ENCODE peak calls at places on chromosomes 2 and 18, in four cellular contexts. I is small intestine, Q is heart left ventricle, W is fibroblast of pulmonary artery. U is an unnamed sample.

GRCh38 chr2:112275314-112275886 is at the start of gene ZC3H6:
- DNase-seq in I (peak; percentile 96), Q (peak; percentile 99), W (peak; percentile 99), U (peak; percentile 98)

GRCh38 chr18:57425096-57425495 is 10.1 kb upstream of the ONECUT2 start:
- DNase-seq in I (no peak), Q (no peak), W (no peak), U (no peak)

GRCh38 chr2:33437297-33437696 is 39.2 kb upstream of the RASGRP3 start:
- DNase-seq in I (no peak), Q (no peak), W (peak; percentile 88), U (peak; percentile 88)

GRCh38 chr2:215188078-215188477 is 49.7 kb upstream of the ABCA12 start:
- DNase-seq in I (no peak), Q (no peak), W (peak; percentile 44), U (no peak)

GRCh38 chr18:3604626-3605408 is 154.8 kb downstream of the TGIF1 start:
- DNase-seq in I (peak; percentile 80), Q (no peak), W (peak; percentile 99), U (peak; percentile 99)

GRCh38 chr2:97743913-97744312 is 30.5 kb downstream of the ZAP70 start:
- DNase-seq in I (no peak), Q (no peak), W (no peak), U (no peak)

GRCh38 chr18:57062178-57062577 is 84.7 kb upstream of the BOD1L2 start:
- DNase-seq in I (no peak), Q (no peak), W (no peak), U (no peak)

GRCh38 chr18:49853011-49853410 is 39.7 kb upstream of the ACAA2 start:
- DNase-seq in I (no peak), Q (no peak), W (no peak), U (no peak)

GRCh38 chr2:19819097-19820065 is 82.4 kb downstream of the TTC32 start:
- DNase-seq in I (no peak), Q (no peak), W (peak; percentile 47), U (peak; percentile 87)

GRCh38 chr2:74498500-74499268 is 719 bp downstream of the LBX2 start:
- DNase-seq in I (peak; percentile 68), Q (no peak), W (peak; percentile 23), U (no peak)

GRCh38 chr2:74496997-74497776 is 2.2 kb downstream of the LBX2 start:
- DNase-seq in I (no peak), Q (no peak), W (no peak), U (no peak)

GRCh38 chr2:74499940-74500577 is 656 bp upstream of the LBX2 start:
- DNase-seq in I (no peak), Q (no peak), W (no peak), U (no peak)

GRCh38 chr2:74499269-74499939 is at the start of gene LBX2:
- DNase-seq in I (peak; percentile 31), Q (no peak), W (peak; percentile 20), U (no peak)

GRCh38 chr2:74497777-74498499 is 1.5 kb downstream of the LBX2 start:
- DNase-seq in I (peak; percentile 48), Q (no peak), W (no peak), U (no peak)
- H3K4me3 ChIP-seq in I (peak overlapping the region; percentile 27), Q (peak overlapping the region; percentile 61), W (peak overlapping the region; percentile 40), U (peak overlapping the region; percentile 47)

GRCh38 chr2:127638361-127639110 is 7.4 kb upstream of the GPR17 start:
- DNase-seq in I (no peak), Q (peak; percentile 67), W (no peak), U (no peak)
- H3K4me3 ChIP-seq in I (no peak overlapping the region), Q (no peak overlapping the region), W (no peak overlapping the region), U (no peak overlapping the region)

GRCh38 chr2:43103093-43103404 is 123.4 kb downstream of the ZFP36L2 start:
- DNase-seq in I (no peak), Q (no peak), W (no peak), U (no peak)

GRCh38 chr2:43100362-43100882 is 126.0 kb downstream of the ZFP36L2 start:
- DNase-seq in I (no peak), Q (no peak), W (no peak), U (no peak)

GRCh38 chr2:43102366-43103092 is 123.9 kb downstream of the ZFP36L2 start:
- DNase-seq in I (no peak), Q (peak; percentile 77), W (peak; percentile 28), U (no peak)

GRCh38 chr2:43100883-43101662 is 125.3 kb downstream of the ZFP36L2 start:
- DNase-seq in I (peak; percentile 25), Q (peak; percentile 83), W (no peak), U (no peak)

GRCh38 chr2:43101751-43102150 is 124.7 kb downstream of the ZFP36L2 start:
- DNase-seq in I (no peak), Q (no peak), W (no peak), U (no peak)
- H3K4me3 ChIP-seq in I (no peak overlapping the region), Q (peak overlapping the region; percentile 57), W (no peak overlapping the region), U (no peak overlapping the region)

DNA sequence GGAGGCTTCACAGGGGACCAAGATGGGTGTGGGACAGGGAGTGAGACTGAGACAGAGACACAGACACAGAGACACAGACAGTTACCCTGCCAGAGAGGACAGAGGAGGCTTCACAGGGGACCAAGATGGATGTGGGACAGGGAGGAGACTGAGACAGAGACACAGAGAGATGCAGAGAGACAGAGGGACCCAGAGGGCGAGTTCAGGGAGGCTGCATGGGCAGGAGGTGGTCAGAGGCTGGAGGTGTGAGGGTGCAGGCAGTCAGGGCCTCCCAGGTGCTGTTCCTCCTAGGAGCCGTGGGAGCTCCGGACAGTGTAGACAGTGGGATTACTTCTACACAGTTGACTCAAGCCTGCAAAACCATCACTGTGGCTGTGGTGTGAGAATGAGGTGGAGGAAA is 206.2 kb upstream of the PXDN start:
- DNase-seq in I (no peak), Q (no peak), W (no peak), U (no peak)
- H3K4me3 ChIP-seq in I (no peak overlapping the region), Q (no peak overlapping the region), W (no peak overlapping the region), U (no peak overlapping the region)